ENCODE peak calls at places on chromosomes 13 and 19, in five cellular contexts. J is tibial artery; S is neuronal stem cell; Z is K562; D is CD8-positive, alpha-beta memory T cell. U is an unnamed sample.

GRCh38 chr13:33787051-33787591 is 30.8 kb upstream of the RFC3 start:
- DNase-seq in S (no peak), D (no peak), Z (no peak), J (no peak), U (no peak)

GRCh38 chr13:106464076-106464475 is 71.4 kb downstream of the EFNB2 start:
- DNase-seq in Z (no peak), J (no peak), S (no peak), D (no peak), U (no peak)

GRCh38 chr13:33188093-33188882 is 97.3 kb downstream of the STARD13 start:
- DNase-seq in S (no peak), J (no peak), Z (no peak), D (no peak), U (no peak)

GRCh38 chr13:27496006-27496405 is 45.6 kb upstream of the MTIF3 start:
- DNase-seq in J (no peak), S (no peak), D (no peak), Z (no peak), U (no peak)

GRCh38 chr19:48400018-48400742 is 6.7 kb downstream of the GRIN2D start:
- DNase-seq in Z (peak; percentile 83), D (peak; percentile 42), J (peak; percentile 63), S (no peak), U (peak; percentile 89)

GRCh38 chr13:30307194-30307965 is at the start of gene KATNAL1:
- DNase-seq in Z (peak; percentile 84), S (peak; percentile 82), J (peak; percentile 71), D (peak; percentile 80), U (peak; percentile 91)

GRCh38 chr13:67033170-67033569 is 197.0 kb downstream of the PCDH9 start:
- DNase-seq in D (no peak), Z (no peak), J (no peak), S (no peak), U (no peak)

GRCh38 chr13:90889906-90890305 is 457.6 kb upstream of the MIR17HG start:
- DNase-seq in D (no peak), S (no peak), Z (no peak), J (no peak), U (no peak)

GRCh38 chr19:48368942-48369341 is 4.8 kb downstream of the SYNGR4 start:
- DNase-seq in J (no peak), D (no peak), S (no peak), Z (no peak), U (no peak)

GRCh38 chr19:43522929-43523328 is 4.1 kb downstream of the ETHE1 start:
- DNase-seq in J (no peak), S (no peak), D (no peak), Z (no peak), U (no peak)

GRCh38 chr19:54453921-54454780 is 5.2 kb downstream of the LENG8 start:
- DNase-seq in Z (no peak), D (no peak), J (no peak), S (no peak), U (peak; percentile 43)

GRCh38 chr13:44734204-44734707 is 158.1 kb upstream of the TSC22D1 start:
- DNase-seq in D (no peak), S (no peak), Z (no peak), J (no peak), U (no peak)

GRCh38 chr19:12763100-12763499 is 11.5 kb downstream of the BEST2 start:
- DNase-seq in J (no peak), S (no peak), D (no peak), Z (no peak), U (no peak)

GRCh38 chr13:77779461-77780272 is 82.2 kb downstream of the SLAIN1 start:
- DNase-seq in Z (peak; percentile 4), S (peak; percentile 33), D (no peak), J (peak; percentile 28), U (peak; percentile 41)

GRCh38 chr19:2720777-2721569 is at the start of gene DIRAS1:
- DNase-seq in D (no peak), Z (peak; percentile 73), S (no peak), J (no peak), U (peak; percentile 96)

GRCh38 chr13:19888799-19889198 is 25.4 kb upstream of the ZMYM5 start:
- DNase-seq in D (no peak), Z (no peak), S (no peak), J (no peak), U (no peak)

GRCh38 chr13:30963794-30964193 is 31.3 kb downstream of the TEX26 start:
- DNase-seq in S (no peak), Z (no peak), J (no peak), D (no peak), U (no peak)

GRCh38 chr13:61294467-61295186 is 121.0 kb downstream of the PCDH20 start:
- DNase-seq in D (no peak), S (no peak), Z (no peak), J (no peak), U (no peak)

GRCh38 chr13:67296511-67296910 is 66.4 kb upstream of the PCDH9 start:
- DNase-seq in S (no peak), J (no peak), D (no peak), Z (no peak), U (no peak)

GRCh38 chr19:2167896-2168618 is 4.3 kb downstream of the DOT1L start:
- DNase-seq in S (no peak), J (peak; percentile 83), D (no peak), Z (peak; percentile 56), U (peak; percentile 42)

GRCh38 chr13:19910336-19911072 is 47.1 kb upstream of the ZMYM5 start:
- DNase-seq in J (no peak), S (no peak), Z (no peak), D (no peak), U (no peak)

GRCh38 chr19:49950590-49950948 is 10.4 kb downstream of the SIGLEC11 start:
- DNase-seq in D (no peak), J (no peak), Z (no peak), S (no peak), U (no peak)
- H3K27me3 ChIP-seq in D (peaks cover 6% of the 10 kb centered on the region), J (no peaks in the 10 kb centered on the region), Z (peaks cover 3% of the 10 kb centered on the region), S (no peaks in the 10 kb centered on the region), U (no peaks in the 10 kb centered on the region)

DNA sequence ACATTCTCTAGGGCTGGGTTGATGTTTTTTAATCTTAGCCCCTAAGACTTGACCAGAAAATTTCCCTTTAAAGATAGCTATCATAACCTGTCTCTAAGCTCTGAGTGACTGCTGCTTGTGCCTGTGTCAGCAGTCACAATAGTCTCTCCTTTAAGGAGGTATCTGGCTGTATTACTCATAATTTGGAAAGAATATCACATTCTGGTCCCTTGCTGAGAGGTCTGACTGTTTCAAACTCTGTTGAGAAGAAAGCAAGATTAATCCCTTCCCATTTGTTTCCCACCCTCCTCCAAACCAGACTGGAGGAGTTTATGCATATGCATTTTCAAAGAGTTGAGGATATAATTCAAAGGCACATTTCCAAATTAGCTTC is 2.3 kb downstream of the HTR2A start:
- DNase-seq in S (no peak), Z (no peak), D (no peak), J (no peak), U (no peak)
- H3K27me3 ChIP-seq in S (no peaks in the 10 kb centered on the region), Z (peaks cover 3% of the 10 kb centered on the region), D (peaks cover 9% of the 10 kb centered on the region), J (no peaks in the 10 kb centered on the region), U (no peaks in the 10 kb centered on the region)

GRCh38 chr13:99982021-99982740 is 597 bp downstream of the ZIC2 start:
- DNase-seq in Z (peak; percentile 27), S (no peak), D (no peak), J (no peak), U (peak; percentile 62)
- H3K27me3 ChIP-seq in Z (no peaks in the 10 kb centered on the region), S (peaks cover 8% of the 10 kb centered on the region), D (peaks cover 71% of the 10 kb centered on the region), J (peaks cover 24% of the 10 kb centered on the region), U (peaks cover 45% of the 10 kb centered on the region)

GRCh38 chr19:18607222-18608101 is 863 bp upstream of the CRLF1 start:
- DNase-seq in Z (no peak), D (no peak), J (no peak), S (no peak), U (peak; percentile 83)
- H3K27me3 ChIP-seq in Z (peaks cover 47% of the 10 kb centered on the region), D (peaks cover 72% of the 10 kb centered on the region), J (peaks cover 4% of the 10 kb centered on the region), S (peaks cover 98% of the 10 kb centered on the region), U (peaks cover 89% of the 10 kb centered on the region)

DNA sequence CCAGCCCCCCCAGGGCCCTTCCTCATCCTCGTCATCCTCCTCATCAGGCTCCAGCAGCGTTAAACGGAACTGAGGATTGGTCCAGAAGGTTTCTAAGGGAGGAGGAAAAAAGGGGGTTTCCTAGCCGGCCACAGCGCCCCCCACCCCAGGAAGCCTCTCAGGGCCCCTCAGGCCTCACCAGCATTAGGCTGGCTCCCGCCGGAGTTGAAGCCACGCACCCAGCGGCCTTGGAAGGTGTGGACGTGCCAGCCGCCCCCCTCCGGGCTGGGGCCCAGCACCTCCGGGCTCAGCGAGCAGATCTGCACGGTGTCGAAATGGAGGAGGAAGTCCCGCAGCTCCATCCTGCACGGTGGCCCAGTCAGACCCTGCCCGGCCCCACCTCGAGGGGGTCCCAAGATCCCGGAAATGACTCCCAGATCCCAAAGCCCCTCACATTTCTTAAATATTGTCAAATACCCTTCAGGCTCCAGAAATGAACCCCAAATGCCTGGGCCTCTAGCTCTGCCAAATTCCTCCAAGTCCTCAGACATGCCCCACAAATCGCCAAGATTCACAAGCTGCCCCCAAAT is 6.9 kb downstream of the CAPN12 start:
- DNase-seq in J (no peak), D (no peak), S (no peak), Z (no peak), U (peak; percentile 63)
- H3K27me3 ChIP-seq in J (no peaks in the 10 kb centered on the region), D (no peaks in the 10 kb centered on the region), S (peaks cover 8% of the 10 kb centered on the region), Z (no peaks in the 10 kb centered on the region), U (peaks cover 9% of the 10 kb centered on the region)

DNA sequence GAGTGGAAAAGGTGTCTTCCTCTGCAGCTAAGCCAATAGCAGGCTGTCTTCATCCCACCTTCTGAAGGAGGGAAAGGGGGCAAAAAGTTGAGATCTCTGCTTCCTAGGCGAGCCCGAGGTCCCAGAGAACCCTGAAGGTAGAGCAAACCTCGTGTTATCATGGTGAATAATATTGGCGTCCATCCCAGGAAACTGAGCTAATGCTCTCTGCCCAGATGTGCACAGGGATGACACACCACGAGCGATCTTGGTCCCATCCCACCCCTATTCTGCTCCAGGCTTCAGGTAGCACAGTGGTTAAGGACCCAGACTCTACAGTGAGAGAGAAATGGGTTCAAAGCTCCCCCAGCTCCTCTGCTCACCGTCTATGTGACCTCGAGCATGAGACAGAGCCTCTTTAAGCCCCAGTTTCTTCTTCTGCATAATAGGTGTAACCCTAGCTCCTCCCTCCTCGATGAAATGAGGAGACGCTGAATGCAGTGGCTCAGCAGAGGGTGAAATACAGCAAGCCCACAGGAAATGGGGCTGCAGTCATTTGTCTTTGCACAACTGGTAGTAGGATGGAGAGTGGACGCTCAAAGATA is 9.9 kb upstream of the CEACAM20 start:
- DNase-seq in Z (no peak), D (no peak), S (no peak), J (no peak), U (no peak)
- H3K27me3 ChIP-seq in Z (no peaks in the 10 kb centered on the region), D (no peaks in the 10 kb centered on the region), S (no peaks in the 10 kb centered on the region), J (no peaks in the 10 kb centered on the region), U (no peaks in the 10 kb centered on the region)

DNA sequence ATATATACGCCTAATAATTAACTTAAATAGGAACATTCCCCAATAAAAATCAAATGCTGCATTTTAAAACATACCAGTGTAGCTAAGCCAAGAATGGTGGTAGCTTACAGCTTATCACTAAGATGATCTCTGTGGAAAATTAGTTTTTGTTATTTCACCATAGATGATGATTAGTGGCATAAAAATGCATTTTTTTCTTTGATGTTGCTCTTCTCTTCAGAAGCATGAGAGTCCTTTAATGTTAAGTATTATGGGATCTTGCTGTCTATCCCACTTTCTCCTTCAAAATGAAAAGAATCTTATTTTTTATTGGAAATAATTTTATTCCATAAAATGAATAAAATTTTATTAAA is 731.0 kb downstream of the SLITRK1 start:
- DNase-seq in Z (no peak), J (no peak), D (no peak), S (no peak), U (no peak)
- H3K27me3 ChIP-seq in Z (no peaks in the 10 kb centered on the region), J (no peaks in the 10 kb centered on the region), D (no peaks in the 10 kb centered on the region), S (no peaks in the 10 kb centered on the region), U (no peaks in the 10 kb centered on the region)